ENCODE peak calls at places on chromosomes 12 and 14, in seven cellular contexts. One of them, this sample, is unnamed.
A peak's percentile ranks its signal among the peaks of the same experiment; 100 is the strongest.

GRCh38 chr12:121872546-121873223 is 14.0 kb upstream of the HPD start:
- DNase-seq in AG04450: peak; percentile 98
- DNase-seq in Calu3: no peak
- DNase-seq in AG08395: peak; percentile 85
- DNase-seq in RCC 7860: no peak
- DNase-seq in HEK293T: no peak
- DNase-seq in lung microvascular endothelial cell: peak; percentile 59
- DNase-seq in this sample: peak; percentile 44

GRCh38 chr12:27970391-27970980 is 2.0 kb downstream of the PTHLH start:
- DNase-seq in AG04450: no peak
- DNase-seq in Calu3: no peak
- DNase-seq in AG08395: peak; percentile 28
- DNase-seq in RCC 7860: no peak
- DNase-seq in HEK293T: no peak
- DNase-seq in lung microvascular endothelial cell: peak; percentile 68
- DNase-seq in this sample: no peak

GRCh38 chr14:36214476-36215216 is 38.1 kb upstream of the PTCSC3 start:
- DNase-seq in AG04450: no peak
- DNase-seq in Calu3: no peak
- DNase-seq in AG08395: no peak
- DNase-seq in RCC 7860: no peak
- DNase-seq in HEK293T: no peak
- DNase-seq in lung microvascular endothelial cell: no peak
- DNase-seq in this sample: no peak

GRCh38 chr14:96299441-96299840 is 43.4 kb downstream of the BDKRB1 start:
- DNase-seq in AG04450: no peak
- DNase-seq in Calu3: no peak
- DNase-seq in AG08395: no peak
- DNase-seq in RCC 7860: no peak
- DNase-seq in HEK293T: no peak
- DNase-seq in lung microvascular endothelial cell: peak; percentile 71
- DNase-seq in this sample: no peak

GRCh38 chr12:24823808-24824515 is 124.9 kb downstream of the BCAT1 start:
- DNase-seq in AG04450: no peak
- DNase-seq in Calu3: no peak
- DNase-seq in AG08395: no peak
- DNase-seq in RCC 7860: no peak
- DNase-seq in HEK293T: no peak
- DNase-seq in lung microvascular endothelial cell: no peak
- DNase-seq in this sample: no peak

GRCh38 chr12:103524238-103524875 is 28.6 kb upstream of the C12orf42 start:
- DNase-seq in AG04450: no peak
- DNase-seq in Calu3: no peak
- DNase-seq in AG08395: no peak
- DNase-seq in RCC 7860: no peak
- DNase-seq in HEK293T: no peak
- DNase-seq in lung microvascular endothelial cell: no peak
- DNase-seq in this sample: no peak

GRCh38 chr14:38098074-38098846 is 109.4 kb upstream of the SSTR1 start:
- DNase-seq in AG04450: peak; percentile 76
- DNase-seq in Calu3: no peak
- DNase-seq in AG08395: peak; percentile 65
- DNase-seq in RCC 7860: peak; percentile 49
- DNase-seq in HEK293T: no peak
- DNase-seq in lung microvascular endothelial cell: peak; percentile 7
- DNase-seq in this sample: no peak

GRCh38 chr14:38900887-38901286 is 202.1 kb downstream of the SEC23A start:
- DNase-seq in AG04450: no peak
- DNase-seq in Calu3: no peak
- DNase-seq in AG08395: no peak
- DNase-seq in RCC 7860: no peak
- DNase-seq in HEK293T: no peak
- DNase-seq in lung microvascular endothelial cell: no peak
- DNase-seq in this sample: no peak

GRCh38 chr12:94872007-94872653 is 131.4 kb downstream of the NDUFA12 start:
- DNase-seq in AG04450: no peak
- DNase-seq in Calu3: no peak
- DNase-seq in AG08395: no peak
- DNase-seq in RCC 7860: no peak
- DNase-seq in HEK293T: no peak
- DNase-seq in lung microvascular endothelial cell: no peak
- DNase-seq in this sample: no peak

GRCh38 chr12:5088586-5089264 is 45.0 kb downstream of the KCNA5 start:
- DNase-seq in AG04450: peak; percentile 78
- DNase-seq in Calu3: peak; percentile 12
- DNase-seq in AG08395: peak; percentile 90
- DNase-seq in RCC 7860: peak; percentile 99
- DNase-seq in HEK293T: no peak
- DNase-seq in lung microvascular endothelial cell: no peak
- DNase-seq in this sample: peak; percentile 87

GRCh38 chr14:24147761-24148428 is 597 bp downstream of the RNF31 start:
- DNase-seq in AG04450: no peak
- DNase-seq in Calu3: no peak
- DNase-seq in AG08395: no peak
- DNase-seq in RCC 7860: no peak
- DNase-seq in HEK293T: no peak
- DNase-seq in lung microvascular endothelial cell: no peak
- DNase-seq in this sample: no peak

GRCh38 chr14:102517412-102518062 is 8.0 kb upstream of the ANKRD9 start:
- DNase-seq in AG04450: no peak
- DNase-seq in Calu3: no peak
- DNase-seq in AG08395: no peak
- DNase-seq in RCC 7860: no peak
- DNase-seq in HEK293T: no peak
- DNase-seq in lung microvascular endothelial cell: no peak
- DNase-seq in this sample: no peak

GRCh38 chr14:72801381-72801812 is 92.5 kb downstream of the DPF3 start:
- DNase-seq in AG04450: peak; percentile 88
- DNase-seq in Calu3: peak; percentile 37
- DNase-seq in AG08395: peak; percentile 69
- DNase-seq in RCC 7860: peak; percentile 79
- DNase-seq in HEK293T: no peak
- DNase-seq in lung microvascular endothelial cell: peak; percentile 97
- DNase-seq in this sample: peak; percentile 94

GRCh38 chr12:105018001-105018400 is 31.9 kb downstream of the NOPCHAP1 start:
- DNase-seq in AG04450: no peak
- DNase-seq in Calu3: no peak
- DNase-seq in AG08395: no peak
- DNase-seq in RCC 7860: no peak
- DNase-seq in HEK293T: no peak
- DNase-seq in lung microvascular endothelial cell: no peak
- DNase-seq in this sample: no peak

GRCh38 chr12:88691811-88692210 is 111.5 kb upstream of the KITLG start:
- DNase-seq in AG04450: no peak
- DNase-seq in Calu3: no peak
- DNase-seq in AG08395: no peak
- DNase-seq in RCC 7860: no peak
- DNase-seq in HEK293T: no peak
- DNase-seq in lung microvascular endothelial cell: peak; percentile 2
- DNase-seq in this sample: no peak

GRCh38 chr12:102950107-102950949 is 7.1 kb upstream of the ASCL1 start:
- DNase-seq in AG04450: no peak
- DNase-seq in Calu3: no peak
- DNase-seq in AG08395: no peak
- DNase-seq in RCC 7860: no peak
- DNase-seq in HEK293T: no peak
- DNase-seq in lung microvascular endothelial cell: peak; percentile 6
- DNase-seq in this sample: no peak

GRCh38 chr12:97301576-97301975 is 161.0 kb upstream of the RMST start:
- DNase-seq in AG04450: no peak
- DNase-seq in Calu3: no peak
- DNase-seq in AG08395: no peak
- DNase-seq in RCC 7860: no peak
- DNase-seq in HEK293T: no peak
- DNase-seq in lung microvascular endothelial cell: no peak
- DNase-seq in this sample: no peak

GRCh38 chr14:76518366-76518765 is 142.4 kb downstream of the ESRRB start:
- DNase-seq in AG04450: no peak
- DNase-seq in Calu3: no peak
- DNase-seq in AG08395: no peak
- DNase-seq in RCC 7860: no peak
- DNase-seq in HEK293T: no peak
- DNase-seq in lung microvascular endothelial cell: no peak
- DNase-seq in this sample: no peak

GRCh38 chr12:77120695-77121094 is 55.3 kb upstream of the E2F7 start:
- DNase-seq in AG04450: no peak
- DNase-seq in Calu3: no peak
- DNase-seq in AG08395: no peak
- DNase-seq in RCC 7860: peak; percentile 56
- DNase-seq in HEK293T: no peak
- DNase-seq in lung microvascular endothelial cell: peak; percentile 93
- DNase-seq in this sample: no peak

GRCh38 chr12:56011509-56012090 is 9.2 kb upstream of the IKZF4 start:
- DNase-seq in AG04450: no peak
- DNase-seq in Calu3: no peak
- DNase-seq in AG08395: no peak
- DNase-seq in RCC 7860: no peak
- DNase-seq in HEK293T: no peak
- DNase-seq in lung microvascular endothelial cell: no peak
- DNase-seq in this sample: no peak

GRCh38 chr14:101731187-101732080 is 30.1 kb upstream of the PPP2R5C start:
- DNase-seq in AG04450: no peak
- DNase-seq in Calu3: peak; percentile 89
- DNase-seq in AG08395: peak; percentile 57
- DNase-seq in RCC 7860: peak; percentile 79
- DNase-seq in HEK293T: no peak
- DNase-seq in lung microvascular endothelial cell: peak; percentile 75
- DNase-seq in this sample: peak; percentile 66

GRCh38 chr12:44034916-44035315 is 199.0 kb downstream of the TMEM117 start:
- DNase-seq in AG04450: no peak
- DNase-seq in Calu3: no peak
- DNase-seq in AG08395: no peak
- DNase-seq in RCC 7860: no peak
- DNase-seq in HEK293T: no peak
- DNase-seq in lung microvascular endothelial cell: no peak
- DNase-seq in this sample: no peak

GRCh38 chr14:91115986-91116385 is 2.1 kb downstream of the DGLUCY start:
- DNase-seq in AG04450: no peak
- DNase-seq in Calu3: no peak
- DNase-seq in AG08395: no peak
- DNase-seq in RCC 7860: no peak
- DNase-seq in HEK293T: no peak
- DNase-seq in lung microvascular endothelial cell: no peak
- DNase-seq in this sample: no peak

GRCh38 chr14:74583689-74584434 is 28.2 kb downstream of the LTBP2 start:
- DNase-seq in AG04450: peak; percentile 65
- DNase-seq in Calu3: no peak
- DNase-seq in AG08395: peak; percentile 71
- DNase-seq in RCC 7860: peak; percentile 73
- DNase-seq in HEK293T: no peak
- DNase-seq in lung microvascular endothelial cell: peak; percentile 29
- DNase-seq in this sample: peak; percentile 82

GRCh38 chr12:26870491-26871419 is 37.8 kb upstream of the ITPR2 start:
- DNase-seq in AG04450: peak; percentile 23
- DNase-seq in Calu3: peak; percentile 27
- DNase-seq in AG08395: peak; percentile 40
- DNase-seq in RCC 7860: no peak
- DNase-seq in HEK293T: no peak
- DNase-seq in lung microvascular endothelial cell: peak; percentile 82
- DNase-seq in this sample: peak; percentile 30

GRCh38 chr14:68557648-68558047 is 235.2 kb downstream of the ZFP36L1 start:
- DNase-seq in AG04450: no peak
- DNase-seq in Calu3: no peak
- DNase-seq in AG08395: no peak
- DNase-seq in RCC 7860: no peak
- DNase-seq in HEK293T: no peak
- DNase-seq in lung microvascular endothelial cell: peak; percentile 80
- DNase-seq in this sample: no peak

GRCh38 chr14:28813810-28814209 is 47.2 kb downstream of the FOXG1 start:
- DNase-seq in AG04450: no peak
- DNase-seq in Calu3: no peak
- DNase-seq in AG08395: no peak
- DNase-seq in RCC 7860: no peak
- DNase-seq in HEK293T: no peak
- DNase-seq in lung microvascular endothelial cell: no peak
- DNase-seq in this sample: no peak

GRCh38 chr12:127145543-127145928 is 1121.4 kb upstream of the TMEM132C start:
- DNase-seq in AG04450: no peak
- DNase-seq in Calu3: no peak
- DNase-seq in AG08395: no peak
- DNase-seq in RCC 7860: no peak
- DNase-seq in HEK293T: no peak
- DNase-seq in lung microvascular endothelial cell: no peak
- DNase-seq in this sample: no peak

GRCh38 chr12:119440961-119441360 is 106.4 kb downstream of the CCDC60 start:
- DNase-seq in AG04450: no peak
- DNase-seq in Calu3: no peak
- DNase-seq in AG08395: no peak
- DNase-seq in RCC 7860: no peak
- DNase-seq in HEK293T: no peak
- DNase-seq in lung microvascular endothelial cell: no peak
- DNase-seq in this sample: no peak